ENCODE peak calls at places on chromosomes 2 and 18, in five cellular contexts. Z, B, O, D and U are unnamed samples.

GRCh38 chr2:109614715-109615636 is 812 bp downstream of the SOWAHC start:
- DNase-seq in O (no peak), B (no peak), D (no peak), Z (no peak), U (no peak)

GRCh38 chr2:155223781-155224406 is 525.4 kb downstream of the KCNJ3 start:
- DNase-seq in Z (no peak), B (peak), D (no peak), O (peak), U (no peak)

GRCh38 chr18:45998244-45998643 is 31.1 kb upstream of the EPG5 start:
- DNase-seq in D (no peak), O (no peak), Z (peak), B (no peak), U (no peak)

GRCh38 chr2:229043681-229044080 is 227.4 kb downstream of the PID1 start:
- DNase-seq in B (no peak), O (no peak), D (no peak), Z (no peak), U (no peak)

GRCh38 chr2:36389081-36389480 is 33.5 kb downstream of the CRIM1 start:
- DNase-seq in D (no peak), O (no peak), Z (no peak), B (no peak), U (no peak)

GRCh38 chr2:155895016-155895415 is 437.5 kb downstream of the NR4A2 start:
- DNase-seq in O (no peak), D (no peak), B (no peak), Z (no peak), U (no peak)

GRCh38 chr2:203718087-203718486 is 11.6 kb downstream of the CD28 start:
- DNase-seq in O (no peak), D (no peak), Z (peak), B (no peak), U (peak)

GRCh38 chr2:100903534-100904258 is 83.8 kb downstream of the NPAS2 start:
- DNase-seq in Z (no peak), B (no peak), D (no peak), O (no peak), U (no peak)

GRCh38 chr2:150480241-150480640 is 7.2 kb downstream of the RND3 start:
- DNase-seq in O (no peak), B (no peak), Z (no peak), D (no peak), U (no peak)

GRCh38 chr2:182064024-182064880 is 78.6 kb downstream of the PPP1R1C start:
- DNase-seq in O (no peak), Z (no peak), B (no peak), D (no peak), U (no peak)

GRCh38 chr2:146701183-146701582 is 1143.6 kb upstream of the ACVR2A start:
- DNase-seq in B (no peak), D (peak), O (no peak), Z (no peak), U (no peak)

GRCh38 chr2:46847726-46848421 is 67.7 kb downstream of the MCFD2 start:
- DNase-seq in B (no peak), O (no peak), Z (no peak), D (no peak), U (no peak)

GRCh38 chr2:19879115-19879514 is 22.7 kb downstream of the TTC32 start:
- DNase-seq in B (no peak), O (no peak), D (no peak), Z (no peak), U (no peak)

GRCh38 chr2:41966920-41967319 is 80.9 kb upstream of the PKDCC start:
- DNase-seq in O (no peak), B (no peak), Z (no peak), D (no peak), U (no peak)

GRCh38 chr2:226690471-226691024 is 109.1 kb downstream of the IRS1 start:
- DNase-seq in B (no peak), O (no peak), D (no peak), Z (no peak), U (no peak)

GRCh38 chr18:26176134-26176533 is 42.5 kb downstream of the PSMA8 start:
- DNase-seq in D (no peak), B (no peak), Z (no peak), O (no peak), U (no peak)

GRCh38 chr2:63053889-63054725 is 3.5 kb downstream of the OTX1 start:
- DNase-seq in Z (no peak), D (peak), B (no peak), O (no peak), U (no peak)

GRCh38 chr2:63058149-63058741 is 7.6 kb downstream of the OTX1 start:
- DNase-seq in D (no peak), O (no peak), B (no peak), Z (no peak), U (no peak)

GRCh38 chr2:222973237-222973636 is 78.8 kb upstream of the KCNE4 start:
- DNase-seq in Z (no peak), D (no peak), B (no peak), O (no peak), U (no peak)

GRCh38 chr2:67437132-67437531 is 40.0 kb downstream of the ETAA1 start:
- DNase-seq in D (no peak), O (no peak), Z (no peak), B (no peak), U (no peak)

GRCh38 chr18:74284501-74285004 is 7.2 kb downstream of the CYB5A start:
- DNase-seq in Z (no peak), B (no peak), O (no peak), D (no peak), U (no peak)

GRCh38 chr2:74502147-74502719 is 2.8 kb upstream of the LBX2 start:
- DNase-seq in O (no peak), B (peak), Z (peak), D (no peak), U (no peak)
- TF ChIP-seq EZH2 in O (no peak), B (no peak), Z (no peak), D (peak), U (no peak)

GRCh38 chr2:64119369-64119768 is 24.9 kb downstream of the PELI1 start:
- DNase-seq in D (no peak), B (no peak), Z (no peak), O (no peak), U (no peak)
- TF ChIP-seq SP1 in D (no peak), B (no peak), Z (no peak), O (no peak), U (no peak)

GRCh38 chr2:167719410-167719809 is 528.0 kb downstream of the STK39 start:
- DNase-seq in D (no peak), O (no peak), Z (no peak), B (no peak), U (no peak)

GRCh38 chr2:167726788-167727187 is 520.6 kb downstream of the STK39 start:
- DNase-seq in Z (no peak), B (no peak), D (no peak), O (no peak), U (no peak)

GRCh38 chr2:167715932-167716331 is 531.5 kb downstream of the STK39 start:
- DNase-seq in B (no peak), D (no peak), O (no peak), Z (no peak), U (no peak)

GRCh38 chr2:167718560-167718959 is 528.8 kb downstream of the STK39 start:
- DNase-seq in O (no peak), Z (no peak), D (no peak), B (no peak), U (no peak)

DNA sequence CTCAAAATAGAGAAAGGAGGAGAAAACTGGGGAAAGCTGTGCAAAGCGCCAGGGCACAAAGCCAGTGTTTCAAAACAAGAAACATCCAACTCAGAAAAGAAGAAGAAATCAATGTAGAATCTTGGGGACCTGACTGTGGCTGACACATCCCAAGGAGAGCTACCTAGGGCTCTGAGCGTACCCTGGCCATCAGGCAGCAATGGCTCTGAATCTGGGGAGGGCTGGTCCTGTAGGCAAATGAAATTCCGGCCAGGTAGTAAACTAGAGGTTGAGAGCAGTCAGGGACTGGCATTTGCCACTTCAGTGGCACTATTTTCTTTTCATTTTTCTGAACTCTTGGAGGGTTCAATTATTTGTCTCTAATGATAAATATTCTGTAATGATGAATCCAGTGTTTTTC is 525.8 kb downstream of the STK39 start:
- DNase-seq in D (no peak), O (no peak), Z (no peak), B (no peak), U (no peak)
- TF ChIP-seq ZNF274 in D (no peak), O (no peak), Z (no peak), B (no peak), U (no peak)

GRCh38 chr2:108161298-108161697 is 78.5 kb upstream of the SULT1C3 start:
- DNase-seq in B (no peak), O (no peak), D (no peak), Z (no peak), U (no peak)
- TF ChIP-seq EZH2 in B (no peak), O (no peak), D (no peak), Z (no peak), U (no peak)

GRCh38 chr2:64202206-64202864 is 58.1 kb upstream of the PELI1 start:
- DNase-seq in O (no peak), Z (no peak), D (no peak), B (no peak), U (peak)
- TF ChIP-seq SP1 in O (no peak), Z (no peak), D (no peak), B (no peak), U (no peak)

GRCh38 chr18:67875936-67876335 is 359.4 kb upstream of the DSEL start:
- DNase-seq in O (no peak), Z (no peak), B (no peak), D (no peak), U (no peak)
- TF ChIP-seq ZNF274 in O (no peak), Z (no peak), B (no peak), D (no peak), U (no peak)

GRCh38 chr2:161424179-161424763 is 8.2 kb downstream of the TBR1 start:
- DNase-seq in D (no peak), Z (no peak), O (no peak), B (no peak), U (no peak)
- TF ChIP-seq EZH2 in D (peak), Z (no peak), O (no peak), B (no peak), U (no peak)

DNA sequence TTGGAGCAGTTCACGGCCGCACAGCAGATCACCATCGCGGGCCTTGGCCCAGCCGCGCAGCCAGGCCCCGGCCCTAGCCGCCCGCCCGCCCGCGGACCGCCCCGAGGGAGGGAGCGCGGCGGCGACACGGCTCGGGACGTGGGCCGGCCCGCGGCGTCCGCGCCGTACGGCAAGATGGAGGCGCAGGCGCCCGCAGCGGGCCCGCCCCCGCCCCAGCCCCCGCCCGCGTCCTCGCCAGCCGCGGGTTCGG is at the start of gene THAP4:
- DNase-seq in O (no peak), Z (peak), B (no peak), D (no peak), U (no peak)
- TF ChIP-seq SP1 in O (no peak), Z (no peak), B (no peak), D (no peak), U (no peak)

DNA sequence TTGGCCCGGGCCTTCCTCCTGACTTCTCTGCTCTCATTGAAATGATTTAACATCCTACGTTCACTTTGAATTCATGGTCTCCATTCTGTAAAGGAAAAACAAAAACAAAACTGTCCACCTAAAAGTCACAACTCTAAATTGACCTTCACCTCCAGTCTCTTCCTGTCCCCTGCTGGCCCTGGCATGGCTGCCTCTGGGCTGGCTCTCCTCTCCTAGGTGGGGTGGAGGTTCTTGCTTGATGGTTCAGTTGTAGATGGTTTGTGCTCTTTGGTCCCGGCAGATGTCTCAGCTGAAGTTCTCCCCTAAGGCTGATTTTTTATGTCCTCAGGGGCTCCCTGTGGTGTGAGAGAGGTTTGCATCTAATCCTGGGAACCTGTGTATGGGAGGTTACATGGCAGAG is 121.1 kb downstream of the ACKR3 start:
- DNase-seq in Z (no peak), O (no peak), B (no peak), D (no peak), U (no peak)
- TF ChIP-seq ZNF274 in Z (no peak), O (no peak), B (no peak), D (no peak), U (no peak)

GRCh38 chr2:129605654-129606053 is 373.8 kb upstream of the RAB6C start:
- DNase-seq in O (no peak), D (no peak), Z (no peak), B (no peak), U (no peak)
- TF ChIP-seq EZH2 in O (no peak), D (no peak), Z (no peak), B (no peak), U (no peak)